ENCODE peak calls at places on chromosomes 13 and 19, in nine cellular contexts. P is dermis blood vessel endothelial cell, I is MV-4-11, V is heart right ventricle, W is psoas muscle, D is NCI-H1417 treated with DMSO at 0.1 percent for 48 hours, G is RWPE1, Q is HFF-Myc, Z is MCF 10A. R is an unnamed sample.

GRCh38 chr19:51687791-51688664 is 5.1 kb upstream of the SPACA6 start:
- DNase-seq in P (peak; percentile 51), I (no peak), V (peak; percentile 70), W (peak; percentile 72), D (no peak), G (peak; percentile 53), Q (no peak), Z (peak; percentile 71), R (no peak)

GRCh38 chr13:105929486-105929885 is 606.0 kb downstream of the EFNB2 start:
- DNase-seq in P (no peak), I (no peak), V (no peak), W (no peak), D (no peak), G (no peak), Q (no peak), Z (no peak), R (no peak)

GRCh38 chr13:61908906-61909305 is 493.3 kb upstream of the PCDH20 start:
- DNase-seq in P (no peak), I (peak; percentile 93), V (no peak), W (no peak), D (no peak), G (no peak), Q (no peak), Z (no peak), R (no peak)

GRCh38 chr19:16957151-16957662 is 68.4 kb downstream of the F2RL3 start:
- DNase-seq in P (no peak), I (no peak), V (no peak), W (no peak), D (no peak), G (no peak), Q (no peak), Z (peak; percentile 72), R (no peak)

GRCh38 chr13:59112375-59112774 is 1051.4 kb downstream of the DIAPH3 start:
- DNase-seq in P (no peak), I (peak; percentile 91), V (peak; percentile 26), W (no peak), D (no peak), G (peak; percentile 40), Q (peak; percentile 2), Z (peak; percentile 87), R (no peak)

GRCh38 chr13:46804391-46804815 is 7.4 kb upstream of the ESD start:
- DNase-seq in P (peak; percentile 2), I (no peak), V (no peak), W (no peak), D (no peak), G (peak; percentile 89), Q (peak; percentile 57), Z (peak; percentile 80), R (no peak)

GRCh38 chr13:99505814-99506269 is 4.6 kb downstream of the TM9SF2 start:
- DNase-seq in P (peak; percentile 57), I (peak; percentile 23), V (no peak), W (no peak), D (no peak), G (no peak), Q (no peak), Z (peak; percentile 27), R (no peak)

GRCh38 chr19:51111606-51112005 is 3.4 kb upstream of the CTU1 start:
- DNase-seq in P (no peak), I (no peak), V (no peak), W (no peak), D (no peak), G (no peak), Q (no peak), Z (no peak), R (no peak)

GRCh38 chr19:5229778-5230165 is 110.8 kb downstream of the PTPRS start:
- DNase-seq in P (no peak), I (no peak), V (no peak), W (no peak), D (no peak), G (no peak), Q (no peak), Z (no peak), R (no peak)

GRCh38 chr19:13902993-13903555 is 2.8 kb downstream of the BRME1 start:
- DNase-seq in P (peak; percentile 54), I (peak; percentile 33), V (no peak), W (no peak), D (no peak), G (no peak), Q (no peak), Z (peak; percentile 21), R (no peak)

GRCh38 chr19:39093761-39094160 is 9.6 kb downstream of the ACP7 start:
- DNase-seq in P (peak; percentile 39), I (peak; percentile 94), V (no peak), W (no peak), D (no peak), G (peak; percentile 31), Q (no peak), Z (peak; percentile 81), R (no peak)

GRCh38 chr19:1574354-1574753 is 6.2 kb upstream of the MEX3D start:
- DNase-seq in P (no peak), I (no peak), V (no peak), W (no peak), D (no peak), G (no peak), Q (no peak), Z (no peak), R (no peak)

GRCh38 chr13:78131811-78132210 is 213.2 kb upstream of the EDNRB start:
- DNase-seq in P (peak; percentile 45), I (no peak), V (no peak), W (no peak), D (no peak), G (no peak), Q (no peak), Z (no peak), R (no peak)